ENCODE peak calls at places on chromosomes 13 and 19, in five cellular contexts. X is spleen, W is fibroblast of lung, E is tibial artery, U is heart left ventricle. B is an unnamed sample.

GRCh38 chr19:54707932-54708331 is 16.3 kb upstream of the KIR3DL3 start:
- DNase-seq in E (no peak), U (no peak), W (no peak), X (peak; percentile 78), B (no peak)

GRCh38 chr19:30358821-30359580 is 13.2 kb upstream of the ZNF536 start:
- DNase-seq in U (no peak), X (no peak), E (peak; percentile 10), W (no peak), B (no peak)

GRCh38 chr13:105278797-105279425 is 1256.6 kb downstream of the EFNB2 start:
- DNase-seq in E (no peak), W (no peak), X (no peak), U (no peak), B (peak; percentile 34)

GRCh38 chr19:14354445-14354844 is 26.8 kb upstream of the ADGRE5 start:
- DNase-seq in X (no peak), U (no peak), W (no peak), E (no peak), B (no peak)

GRCh38 chr13:86725105-86725504 is 925.9 kb upstream of the SLITRK6 start:
- DNase-seq in E (no peak), X (no peak), W (peak; percentile 2), U (no peak), B (no peak)

GRCh38 chr19:14683439-14683838 is 6.4 kb upstream of the ZNF333 start:
- DNase-seq in X (no peak), W (no peak), E (no peak), U (no peak), B (no peak)

GRCh38 chr13:35675651-35676050 is 199.2 kb upstream of the MAB21L1 start:
- DNase-seq in X (no peak), U (no peak), W (no peak), E (no peak), B (no peak)

GRCh38 chr13:113514844-113515243 is 24.3 kb upstream of the DCUN1D2 start:
- DNase-seq in W (no peak), U (no peak), E (no peak), X (no peak), B (no peak)

GRCh38 chr19:35484637-35485036 is 5.6 kb downstream of the KRTDAP start:
- DNase-seq in E (no peak), W (no peak), X (peak; percentile 63), U (no peak), B (no peak)

GRCh38 chr13:23753523-23753922 is 135.7 kb downstream of the MIPEP start:
- DNase-seq in E (no peak), U (no peak), X (no peak), W (peak; percentile 68), B (peak; percentile 68)

GRCh38 chr13:79736356-79736755 is 255.4 kb downstream of the NDFIP2 start:
- DNase-seq in E (no peak), X (no peak), U (no peak), W (no peak), B (no peak)

GRCh38 chr19:54464624-54465266 is 1.2 kb upstream of the LENG9 start:
- DNase-seq in X (peak; percentile 98), E (peak; percentile 91), U (peak; percentile 94), W (peak; percentile 81), B (peak; percentile 96)

GRCh38 chr13:28531195-28531955 is 36.4 kb upstream of the FLT1 start:
- DNase-seq in W (peak; percentile 17), E (peak; percentile 21), U (peak; percentile 82), X (peak; percentile 82), B (peak; percentile 44)

GRCh38 chr13:41352935-41353801 is 42.1 kb downstream of the NAA16 start:
- DNase-seq in W (peak; percentile 66), E (no peak), U (peak; percentile 40), X (no peak), B (peak; percentile 51)

GRCh38 chr19:13670846-13671245 is 93.5 kb upstream of the MRI1 start:
- DNase-seq in W (no peak), X (no peak), E (no peak), U (no peak), B (no peak)

GRCh38 chr13:67230243-67230773 is at the start of gene PCDH9:
- DNase-seq in E (peak; percentile 95), U (peak; percentile 96), W (peak; percentile 98), X (peak; percentile 95), B (peak; percentile 97)

GRCh38 chr13:28251462-28251861 is 113.1 kb downstream of the PAN3 start:
- DNase-seq in E (no peak), U (no peak), W (no peak), X (no peak), B (no peak)

GRCh38 chr13:44685641-44686040 is 109.5 kb upstream of the TSC22D1 start:
- DNase-seq in E (no peak), U (no peak), X (no peak), W (no peak), B (no peak)

GRCh38 chr13:93496985-93497673 is 270.5 kb downstream of the GPC6 start:
- DNase-seq in W (peak; percentile 34), E (no peak), U (no peak), X (no peak), B (peak; percentile 40)

GRCh38 chr13:79282976-79283375 is 123.1 kb downstream of the RBM26 start:
- DNase-seq in U (no peak), E (no peak), X (no peak), W (peak; percentile 8), B (peak; percentile 35)

GRCh38 chr13:108917581-108917980 is 288.2 kb downstream of the MYO16 start:
- DNase-seq in X (no peak), W (peak; percentile 82), E (no peak), U (no peak), B (no peak)

GRCh38 chr19:34345934-34346333 is 19.1 kb upstream of the GPI start:
- DNase-seq in W (peak; percentile 63), X (peak; percentile 83), E (peak; percentile 58), U (no peak), B (peak; percentile 77)

GRCh38 chr19:3098141-3098514 is 4.0 kb downstream of the GNA11 start:
- DNase-seq in W (no peak), E (no peak), X (peak; percentile 75), U (peak; percentile 63), B (no peak)

GRCh38 chr19:3054972-3055740 is 7.1 kb downstream of the TLE5 start:
- DNase-seq in U (no peak), X (no peak), E (no peak), W (no peak), B (peak; percentile 71)

GRCh38 chr19:4123615-4124568 is at the start of gene MAP2K2:
- DNase-seq in W (peak; percentile 90), U (peak; percentile 95), E (peak; percentile 87), X (peak; percentile 98), B (peak; percentile 98)
- H3K27ac ChIP-seq in W (peak within 1 kb of the TSS; percentile 70), U (peak within 1 kb of the TSS; percentile 81), E (peak within 1 kb of the TSS; percentile 61), X (peak within 1 kb of the TSS; percentile 86), B (peak within 1 kb of the TSS; percentile 72)

DNA sequence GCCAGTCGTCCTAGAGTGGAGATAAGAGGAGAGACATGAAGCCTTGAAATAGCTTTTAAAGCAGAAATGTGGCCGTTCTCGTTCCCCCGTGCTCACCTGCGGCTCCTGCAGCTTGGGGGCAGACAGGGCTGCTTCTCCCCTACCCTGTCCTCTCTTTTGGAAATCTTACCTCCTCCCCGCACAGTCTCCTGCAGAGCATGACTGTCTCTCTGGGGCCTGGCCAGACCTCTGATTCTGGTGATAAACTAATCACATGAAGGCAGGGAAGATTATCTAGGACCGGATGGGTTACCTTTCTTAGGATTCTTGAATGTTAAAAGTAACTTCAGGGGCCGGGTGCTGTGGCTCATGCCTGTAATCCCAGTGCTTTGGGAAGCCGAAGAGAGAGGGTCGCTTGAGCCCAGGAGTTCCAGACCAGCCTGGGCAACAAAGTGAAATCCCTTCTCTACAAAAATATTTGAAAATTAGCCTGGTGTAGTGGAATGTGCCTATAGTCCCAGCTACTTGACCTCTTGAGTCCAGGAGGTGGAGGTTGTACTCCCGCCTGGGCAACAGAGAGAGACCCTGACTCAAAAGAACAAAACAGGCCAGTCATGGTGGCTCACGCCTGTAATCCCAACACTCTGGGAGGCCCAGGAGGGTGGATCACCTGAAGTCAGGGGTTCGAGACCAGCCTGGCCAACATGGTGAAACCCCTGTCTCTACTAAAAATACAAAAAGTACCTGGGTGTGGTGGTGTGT is 8.1 kb downstream of the CEBPA start:
- DNase-seq in U (no peak), X (peak; percentile 69), W (no peak), E (no peak), B (no peak)
- H3K4me1 ChIP-seq in U (no peaks in the 10 kb centered on the region), X (peaks cover 75% of the 10 kb centered on the region), W (peaks cover 2% of the 10 kb centered on the region), E (no peaks in the 10 kb centered on the region), B (peaks cover 70% of the 10 kb centered on the region)

GRCh38 chr13:101283782-101284181 is 132.5 kb downstream of the NALCN start:
- DNase-seq in U (no peak), X (no peak), W (no peak), E (no peak), B (no peak)
- H3K27ac ChIP-seq in U (no peak overlapping the region), X (no peak overlapping the region), W (no peak overlapping the region), E (no peak overlapping the region), B (no peak overlapping the region)

GRCh38 chr19:7705387-7706187 is 3.7 kb upstream of the FCER2 start:
- DNase-seq in W (no peak), E (peak; percentile 45), X (peak; percentile 96), U (peak; percentile 42), B (no peak)

GRCh38 chr19:7706188-7706530 is 4.2 kb upstream of the FCER2 start:
- DNase-seq in W (no peak), E (no peak), X (no peak), U (no peak), B (no peak)

GRCh38 chr19:7709932-7710460 is 8.1 kb upstream of the FCER2 start:
- DNase-seq in W (no peak), X (no peak), E (no peak), U (no peak), B (no peak)

GRCh38 chr19:7706662-7707454 is 4.9 kb upstream of the FCER2 start:
- DNase-seq in E (peak; percentile 29), X (peak; percentile 78), W (no peak), U (no peak), B (no peak)

DNA sequence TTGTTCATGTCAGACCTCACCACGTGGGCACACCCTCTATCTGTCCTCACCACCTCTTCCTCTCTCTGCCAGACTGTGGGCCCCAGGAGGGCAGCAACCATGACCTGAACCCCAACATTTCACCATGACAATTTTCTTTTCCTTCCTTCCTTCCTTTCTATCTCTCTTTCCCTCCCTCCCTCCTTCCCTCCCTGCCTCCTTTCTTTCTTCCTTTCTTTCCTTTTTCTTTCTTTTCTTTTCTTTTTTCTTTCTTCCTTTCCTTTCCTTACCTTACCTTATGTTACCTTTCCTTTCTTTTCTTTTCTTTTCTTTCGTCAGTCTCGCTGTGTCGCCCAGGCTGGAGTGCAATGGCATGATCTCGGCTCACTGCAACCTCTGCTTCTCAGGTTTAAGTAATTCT is 8.7 kb upstream of the FCER2 start:
- DNase-seq in W (no peak), E (no peak), X (no peak), U (no peak), B (no peak)
- H3K4me1 ChIP-seq in W (no peaks in the 10 kb centered on the region), E (no peaks in the 10 kb centered on the region), X (peaks cover 91% of the 10 kb centered on the region), U (no peaks in the 10 kb centered on the region), B (no peaks in the 10 kb centered on the region)

DNA sequence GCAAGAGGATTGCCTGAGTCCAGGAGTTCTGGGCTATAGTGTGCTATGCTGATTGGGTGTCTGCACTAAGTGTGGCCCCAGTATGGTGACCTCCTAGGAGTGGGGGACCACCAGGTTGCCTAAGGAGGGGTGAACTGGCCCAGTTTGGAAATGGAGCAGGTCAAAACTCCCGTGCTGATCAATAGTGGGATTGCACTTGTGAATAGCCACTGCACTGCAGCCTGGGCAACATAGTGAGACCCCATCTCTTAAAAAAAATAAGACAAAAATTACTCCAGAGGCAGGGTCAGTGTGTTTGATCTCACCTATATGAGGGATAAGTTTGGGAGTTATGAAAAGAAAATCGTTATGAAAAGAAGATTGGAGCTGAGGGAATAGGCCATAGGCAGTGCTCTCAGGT is 21.7 kb downstream of the PAF1 start:
- DNase-seq in U (no peak), E (no peak), X (no peak), W (no peak), B (no peak)
- H3K27ac ChIP-seq in U (no peak overlapping the region), E (no peak overlapping the region), X (peak overlapping the region; percentile 65), W (no peak overlapping the region), B (no peak overlapping the region)

B was measured in hepatocyte.